ENCODE peak calls at places on chromosomes 3 and 15, in seven cellular contexts. One of them, this sample, is unnamed.

GRCh38 chr3:29906906-29907305 is 626.0 kb downstream of the RBMS3 start:
- DNase-seq in HCT116: no peak
- DNase-seq in H9: no peak
- DNase-seq in mammary epithelial cell: no peak
- DNase-seq in fibroblast of lung: no peak
- DNase-seq in DND-41: no peak
- DNase-seq in MM.1S: no peak
- DNase-seq in this sample: no peak

GRCh38 chr3:53502737-53503136 is 8.3 kb downstream of the CACNA1D start:
- DNase-seq in mammary epithelial cell: no peak
- DNase-seq in fibroblast of lung: no peak
- DNase-seq in MM.1S: no peak
- DNase-seq in HCT116: no peak
- DNase-seq in H9: no peak
- DNase-seq in DND-41: no peak
- DNase-seq in this sample: no peak

GRCh38 chr3:65500398-65501306 is 538.1 kb downstream of the MAGI1 start:
- DNase-seq in H9: no peak
- DNase-seq in MM.1S: no peak
- DNase-seq in DND-41: no peak
- DNase-seq in fibroblast of lung: peak; percentile 43
- DNase-seq in HCT116: no peak
- DNase-seq in mammary epithelial cell: no peak
- DNase-seq in this sample: no peak

GRCh38 chr3:172520332-172520831 is 2.8 kb downstream of the TNFSF10 start:
- DNase-seq in DND-41: peak; percentile 55
- DNase-seq in HCT116: no peak
- DNase-seq in fibroblast of lung: peak; percentile 99
- DNase-seq in MM.1S: no peak
- DNase-seq in mammary epithelial cell: peak; percentile 91
- DNase-seq in H9: no peak
- DNase-seq in this sample: peak; percentile 46

GRCh38 chr3:78858165-78858564 is 909.6 kb downstream of the ROBO1 start:
- DNase-seq in H9: no peak
- DNase-seq in HCT116: no peak
- DNase-seq in MM.1S: no peak
- DNase-seq in mammary epithelial cell: no peak
- DNase-seq in DND-41: no peak
- DNase-seq in fibroblast of lung: peak; percentile 21
- DNase-seq in this sample: no peak

GRCh38 chr3:35954365-35954764 is 315.0 kb downstream of the ARPP21 start:
- DNase-seq in fibroblast of lung: no peak
- DNase-seq in DND-41: no peak
- DNase-seq in mammary epithelial cell: no peak
- DNase-seq in MM.1S: no peak
- DNase-seq in H9: no peak
- DNase-seq in HCT116: no peak
- DNase-seq in this sample: no peak

GRCh38 chr3:31581660-31582059 is 48.9 kb downstream of the STT3B start:
- DNase-seq in fibroblast of lung: no peak
- DNase-seq in mammary epithelial cell: no peak
- DNase-seq in H9: no peak
- DNase-seq in DND-41: no peak
- DNase-seq in HCT116: no peak
- DNase-seq in MM.1S: no peak
- DNase-seq in this sample: no peak

GRCh38 chr15:40093224-40093842 is 15.3 kb downstream of the BMF start:
- DNase-seq in MM.1S: no peak
- DNase-seq in H9: no peak
- DNase-seq in HCT116: no peak
- DNase-seq in DND-41: no peak
- DNase-seq in fibroblast of lung: no peak
- DNase-seq in mammary epithelial cell: no peak
- DNase-seq in this sample: no peak

GRCh38 chr15:32796856-32797255 is 79.1 kb downstream of the GREM1 start:
- DNase-seq in fibroblast of lung: no peak
- DNase-seq in H9: no peak
- DNase-seq in MM.1S: no peak
- DNase-seq in DND-41: no peak
- DNase-seq in mammary epithelial cell: no peak
- DNase-seq in HCT116: no peak
- DNase-seq in this sample: no peak

GRCh38 chr3:18987862-18988447 is 160.4 kb upstream of the KCNH8 start:
- DNase-seq in mammary epithelial cell: no peak
- DNase-seq in DND-41: no peak
- DNase-seq in H9: no peak
- DNase-seq in fibroblast of lung: no peak
- DNase-seq in MM.1S: no peak
- DNase-seq in HCT116: no peak
- DNase-seq in this sample: no peak

GRCh38 chr3:193040836-193041672 is 123.4 kb upstream of the MB21D2 start:
- DNase-seq in DND-41: no peak
- DNase-seq in H9: no peak
- DNase-seq in HCT116: peak; percentile 50
- DNase-seq in fibroblast of lung: peak; percentile 54
- DNase-seq in MM.1S: peak; percentile 68
- DNase-seq in mammary epithelial cell: peak; percentile 56
- DNase-seq in this sample: no peak

GRCh38 chr3:33428812-33429211 is 11.4 kb downstream of the UBP1 start:
- DNase-seq in mammary epithelial cell: no peak
- DNase-seq in H9: no peak
- DNase-seq in MM.1S: no peak
- DNase-seq in HCT116: no peak
- DNase-seq in fibroblast of lung: no peak
- DNase-seq in DND-41: no peak
- DNase-seq in this sample: no peak

GRCh38 chr3:14791343-14791945 is 27.3 kb upstream of the FGD5 start:
- DNase-seq in MM.1S: peak; percentile 53
- DNase-seq in HCT116: peak; percentile 37
- DNase-seq in DND-41: peak; percentile 46
- DNase-seq in mammary epithelial cell: peak; percentile 26
- DNase-seq in H9: peak; percentile 87
- DNase-seq in fibroblast of lung: peak; percentile 20
- DNase-seq in this sample: peak; percentile 4

GRCh38 chr15:96046620-96047240 is 283.8 kb upstream of the NR2F2 start:
- DNase-seq in fibroblast of lung: peak; percentile 69
- DNase-seq in mammary epithelial cell: no peak
- DNase-seq in DND-41: no peak
- DNase-seq in MM.1S: no peak
- DNase-seq in H9: no peak
- DNase-seq in HCT116: no peak
- DNase-seq in this sample: no peak

GRCh38 chr3:39705351-39705900 is 104.0 kb upstream of the MYRIP start:
- DNase-seq in MM.1S: no peak
- DNase-seq in DND-41: no peak
- DNase-seq in H9: no peak
- DNase-seq in fibroblast of lung: peak; percentile 2
- DNase-seq in mammary epithelial cell: no peak
- DNase-seq in HCT116: no peak
- DNase-seq in this sample: no peak

GRCh38 chr3:177195242-177195940 is 1.9 kb downstream of the TBL1XR1 start:
- DNase-seq in H9: no peak
- DNase-seq in fibroblast of lung: peak; percentile 62
- DNase-seq in mammary epithelial cell: peak; percentile 68
- DNase-seq in HCT116: no peak
- DNase-seq in DND-41: peak; percentile 46
- DNase-seq in MM.1S: peak; percentile 45
- DNase-seq in this sample: no peak

GRCh38 chr3:64291345-64291744 is 66.1 kb upstream of the PRICKLE2 start:
- DNase-seq in DND-41: no peak
- DNase-seq in mammary epithelial cell: peak; percentile 93
- DNase-seq in HCT116: no peak
- DNase-seq in H9: no peak
- DNase-seq in fibroblast of lung: peak; percentile 90
- DNase-seq in MM.1S: no peak
- DNase-seq in this sample: peak; percentile 46

GRCh38 chr15:41774062-41774872 is at the start of gene MAPKBP1:
- DNase-seq in H9: peak; percentile 99
- DNase-seq in HCT116: peak; percentile 95
- DNase-seq in mammary epithelial cell: peak; percentile 99
- DNase-seq in MM.1S: peak; percentile 98
- DNase-seq in fibroblast of lung: peak; percentile 97
- DNase-seq in DND-41: peak; percentile 98
- DNase-seq in this sample: peak; percentile 85

GRCh38 chr15:41772720-41773331 is 1.5 kb upstream of the MAPKBP1 start:
- DNase-seq in MM.1S: peak; percentile 87
- DNase-seq in H9: peak; percentile 61
- DNase-seq in fibroblast of lung: peak; percentile 58
- DNase-seq in mammary epithelial cell: peak; percentile 68
- DNase-seq in DND-41: peak; percentile 67
- DNase-seq in HCT116: peak; percentile 49
- DNase-seq in this sample: no peak

GRCh38 chr15:41774873-41775417 is 661 bp downstream of the MAPKBP1 start:
- DNase-seq in DND-41: no peak
- DNase-seq in mammary epithelial cell: no peak
- DNase-seq in fibroblast of lung: no peak
- DNase-seq in HCT116: no peak
- DNase-seq in H9: no peak
- DNase-seq in MM.1S: no peak
- DNase-seq in this sample: no peak

GRCh38 chr15:41773332-41773728 is 954 bp upstream of the MAPKBP1 start:
- DNase-seq in fibroblast of lung: peak; percentile 15
- DNase-seq in H9: no peak
- DNase-seq in DND-41: no peak
- DNase-seq in MM.1S: no peak
- DNase-seq in HCT116: no peak
- DNase-seq in mammary epithelial cell: no peak
- DNase-seq in this sample: no peak

DNA sequence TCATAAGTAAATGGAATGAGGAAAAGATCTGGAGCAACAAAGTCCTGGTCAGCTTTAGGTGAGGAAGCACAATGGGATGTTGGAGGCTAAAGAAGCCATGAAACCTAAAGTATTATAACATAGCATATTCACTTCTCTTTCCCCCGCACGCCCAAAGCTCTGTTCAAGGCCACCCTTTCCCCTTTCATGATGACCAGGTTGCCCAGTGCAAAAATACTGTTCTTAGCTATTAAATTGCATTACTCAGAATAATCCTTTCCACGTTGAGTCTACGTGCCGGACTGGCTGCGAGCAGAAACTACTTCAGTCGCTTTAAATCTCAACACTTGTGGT is 589 bp upstream of the MAPKBP1 start:
- DNase-seq in DND-41: no peak
- DNase-seq in fibroblast of lung: no peak
- DNase-seq in HCT116: no peak
- DNase-seq in MM.1S: no peak
- DNase-seq in mammary epithelial cell: no peak
- DNase-seq in H9: no peak
- DNase-seq in this sample: no peak
- H3K9ac ChIP-seq in DND-41: peak overlapping the region; percentile 73
- H3K9ac ChIP-seq in fibroblast of lung: no peak overlapping the region
- H3K9ac ChIP-seq in HCT116: peak overlapping the region; percentile 71
- H3K9ac ChIP-seq in MM.1S: peak overlapping the region; percentile 32
- H3K9ac ChIP-seq in mammary epithelial cell: peak overlapping the region; percentile 30
- H3K9ac ChIP-seq in H9: peak overlapping the region; percentile 67
- H3K9ac ChIP-seq in this sample: peak overlapping the region; percentile 84

GRCh38 chr3:98812851-98813374 is 49.8 kb downstream of the ST3GAL6 start:
- DNase-seq in HCT116: no peak
- DNase-seq in H9: no peak
- DNase-seq in MM.1S: peak; percentile 47
- DNase-seq in mammary epithelial cell: no peak
- DNase-seq in DND-41: no peak
- DNase-seq in fibroblast of lung: peak; percentile 23
- DNase-seq in this sample: no peak
- TF ChIP-seq CTCF in HCT116: peak; percentile 47
- TF ChIP-seq CTCF in H9: peak; percentile 80
- TF ChIP-seq CTCF in MM.1S: peak; percentile 57
- TF ChIP-seq CTCF in mammary epithelial cell: peak; percentile 46
- TF ChIP-seq CTCF in DND-41: peak; percentile 80
- TF ChIP-seq CTCF in fibroblast of lung: peak; percentile 4
- TF ChIP-seq CTCF in this sample: peak; percentile 14

DNA sequence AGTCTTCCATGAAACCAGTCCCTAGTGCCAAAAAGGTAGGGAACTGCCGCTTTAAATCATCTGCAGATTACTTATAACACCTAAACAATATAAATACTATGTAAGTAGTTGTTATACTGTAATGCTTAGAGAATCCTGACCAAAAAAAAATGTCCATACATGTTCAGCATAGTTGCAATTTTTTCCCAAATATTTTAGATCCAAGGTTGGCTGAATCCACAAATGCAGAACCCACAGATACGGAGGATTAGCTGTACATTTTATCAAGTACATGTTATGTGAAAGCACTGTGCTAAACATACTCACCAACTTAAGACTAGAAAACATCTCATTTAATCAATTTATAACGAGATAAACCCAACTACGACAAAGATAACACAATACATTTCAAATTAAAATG is 9.3 kb downstream of the MSL2 start:
- DNase-seq in mammary epithelial cell: no peak
- DNase-seq in MM.1S: no peak
- DNase-seq in H9: no peak
- DNase-seq in DND-41: no peak
- DNase-seq in fibroblast of lung: peak; percentile 55
- DNase-seq in HCT116: no peak
- DNase-seq in this sample: no peak
- H3K4me2 ChIP-seq in mammary epithelial cell: peak overlapping the region; percentile 41
- H3K4me2 ChIP-seq in MM.1S: no peak overlapping the region
- H3K4me2 ChIP-seq in H9: no peak overlapping the region
- H3K4me2 ChIP-seq in DND-41: peak overlapping the region; percentile 67
- H3K4me2 ChIP-seq in fibroblast of lung: peak overlapping the region; percentile 25
- H3K4me2 ChIP-seq in HCT116: no peak overlapping the region
- H3K4me2 ChIP-seq in this sample: peak overlapping the region; percentile 49

GRCh38 chr3:15804553-15805095 is 6.8 kb upstream of the ANKRD28 start:
- DNase-seq in MM.1S: no peak
- DNase-seq in DND-41: peak; percentile 27
- DNase-seq in HCT116: no peak
- DNase-seq in H9: no peak
- DNase-seq in mammary epithelial cell: no peak
- DNase-seq in fibroblast of lung: peak; percentile 65
- DNase-seq in this sample: no peak
- H3K9ac ChIP-seq in MM.1S: peak overlapping the region; percentile 82
- H3K9ac ChIP-seq in DND-41: no peak overlapping the region
- H3K9ac ChIP-seq in HCT116: no peak overlapping the region
- H3K9ac ChIP-seq in H9: no peak overlapping the region
- H3K9ac ChIP-seq in mammary epithelial cell: no peak overlapping the region
- H3K9ac ChIP-seq in fibroblast of lung: no peak overlapping the region
- H3K9ac ChIP-seq in this sample: no peak overlapping the region